ENCODE peak calls at places on chromosomes 5 and 9, in six cellular contexts. V is tibial artery, J is ascending aorta, U is type B pancreatic cell, I is lower leg skin, D is HFFc6. C is an unnamed sample.

GRCh38 chr9:92188969-92189781 is 74.0 kb upstream of the SPTLC1 start:
- DNase-seq in V (no peak), J (no peak), U (no peak), I (no peak), D (no peak), C (no peak)

GRCh38 chr9:96033896-96034295 is 158.4 kb downstream of the ERCC6L2 start:
- DNase-seq in V (no peak), J (no peak), U (no peak), I (no peak), D (no peak), C (no peak)

GRCh38 chr5:55104036-55104767 is 1.8 kb downstream of the GZMA start:
- DNase-seq in V (no peak), J (no peak), U (no peak), I (no peak), D (peak), C (no peak)

GRCh38 chr5:38660194-38660668 is 103.8 kb upstream of the LIFR start:
- DNase-seq in V (no peak), J (no peak), U (no peak), I (no peak), D (no peak), C (no peak)

GRCh38 chr9:110081395-110081794 is 126.6 kb downstream of the C9orf152 start:
- DNase-seq in V (no peak), J (no peak), U (no peak), I (no peak), D (peak), C (peak)

GRCh38 chr5:74866653-74867162 is 521 bp upstream of the FAM169A start:
- DNase-seq in V (no peak), J (no peak), U (no peak), I (no peak), D (no peak), C (no peak)

GRCh38 chr5:126234563-126235195 is 188.5 kb upstream of the GRAMD2B start:
- DNase-seq in V (no peak), J (no peak), U (no peak), I (no peak), D (no peak), C (peak)

GRCh38 chr5:66931651-66932050 is 264.9 kb downstream of the CD180 start:
- DNase-seq in V (no peak), J (no peak), U (no peak), I (no peak), D (no peak), C (no peak)

GRCh38 chr5:105931782-105932489 is 1738.8 kb downstream of the EFNA5 start:
- DNase-seq in V (no peak), J (no peak), U (no peak), I (no peak), D (no peak), C (peak)

GRCh38 chr5:53677632-53678031 is 117.2 kb downstream of the NDUFS4 start:
- DNase-seq in V (no peak), J (no peak), U (no peak), I (no peak), D (no peak), C (no peak)

GRCh38 chr9:137437691-137438590 is 3.2 kb downstream of the ENTPD8 start:
- DNase-seq in V (no peak), J (no peak), U (no peak), I (no peak), D (no peak), C (no peak)

DNA sequence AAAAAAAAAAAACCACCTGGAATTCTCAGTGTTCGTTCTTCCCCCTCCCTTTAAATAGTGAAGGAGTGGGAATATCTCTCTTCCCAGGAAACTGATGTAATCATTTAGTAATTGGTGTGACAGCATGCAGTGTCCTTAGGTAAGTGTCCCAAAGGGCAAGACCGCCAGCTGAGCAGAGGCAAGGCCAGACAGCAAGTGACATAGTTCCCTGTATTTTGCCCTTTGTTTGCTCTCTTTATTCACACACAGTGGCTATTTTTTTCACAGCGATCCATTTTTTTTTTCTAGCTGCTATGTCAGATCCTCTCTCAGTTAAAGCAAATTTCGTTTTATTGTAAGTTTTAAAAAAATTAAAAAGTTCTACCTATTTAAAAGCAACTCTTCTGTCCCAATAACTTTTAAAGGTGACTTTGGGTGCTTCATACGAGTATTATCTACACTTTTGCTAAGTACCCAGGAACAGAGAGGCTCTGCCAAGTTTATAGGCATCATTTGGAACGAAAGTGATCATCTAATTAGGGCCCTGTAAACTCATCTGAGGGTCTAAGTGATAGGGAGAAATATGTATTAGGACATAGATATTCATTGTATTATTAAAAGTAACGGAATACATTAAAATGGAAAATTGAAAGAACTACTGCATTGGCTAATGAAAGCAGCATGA is 98.2 kb upstream of the ALDH1A1 start:
- DNase-seq in V (no peak), J (no peak), U (no peak), I (no peak), D (no peak), C (no peak)
- TF ChIP-seq CTCF in V (no peak), J (no peak), U (no peak), I (no peak), D (no peak), C (no peak)

DNA sequence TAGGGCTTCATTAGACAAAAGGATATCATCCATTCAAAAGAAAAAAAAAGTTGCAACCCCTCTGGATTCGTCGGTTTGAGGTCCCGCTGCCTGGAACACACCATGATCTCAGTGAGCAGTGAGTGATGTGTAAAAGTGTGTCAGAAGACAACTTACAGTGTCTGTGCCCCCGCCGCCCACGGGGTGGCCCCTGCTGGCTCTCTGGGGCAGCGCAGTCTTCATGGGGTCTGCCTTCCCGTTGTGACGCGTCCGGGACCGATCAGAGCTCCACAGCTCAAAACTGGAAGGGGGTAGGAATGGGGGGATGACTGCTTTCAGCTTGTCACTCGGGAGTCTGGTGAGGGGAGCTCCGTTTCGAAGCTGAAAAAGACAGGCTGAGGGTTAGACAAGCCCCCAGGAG is 22.6 kb downstream of the ANKS6 start:
- DNase-seq in V (no peak), J (no peak), U (no peak), I (no peak), D (no peak), C (no peak)
- TF ChIP-seq CTCF in V (no peak), J (no peak), U (no peak), I (no peak), D (peak), C (peak)

DNA sequence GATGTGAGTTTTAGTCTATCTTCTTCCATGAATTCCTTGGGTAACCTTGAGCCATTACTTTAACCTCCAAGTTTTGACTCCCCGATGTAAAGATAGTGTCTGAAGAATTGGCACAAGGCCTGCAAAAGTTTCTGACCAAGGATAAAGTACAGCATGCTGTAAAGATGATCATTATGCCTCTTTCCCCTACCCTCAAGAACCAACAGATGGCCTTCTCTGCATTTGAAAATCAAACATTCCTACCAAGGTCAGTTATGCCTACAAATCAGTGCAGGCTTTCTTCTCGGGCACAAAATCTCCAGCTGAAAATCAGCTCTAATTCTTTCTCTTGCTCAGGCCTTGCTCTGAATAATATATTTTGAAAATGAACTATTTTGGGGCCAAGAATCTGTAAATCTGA is 59.8 kb downstream of the PPP2R2B start:
- DNase-seq in V (no peak), J (no peak), U (no peak), I (no peak), D (no peak), C (no peak)
- TF ChIP-seq CTCF in V (no peak), J (no peak), U (no peak), I (no peak), D (no peak), C (no peak)

DNA sequence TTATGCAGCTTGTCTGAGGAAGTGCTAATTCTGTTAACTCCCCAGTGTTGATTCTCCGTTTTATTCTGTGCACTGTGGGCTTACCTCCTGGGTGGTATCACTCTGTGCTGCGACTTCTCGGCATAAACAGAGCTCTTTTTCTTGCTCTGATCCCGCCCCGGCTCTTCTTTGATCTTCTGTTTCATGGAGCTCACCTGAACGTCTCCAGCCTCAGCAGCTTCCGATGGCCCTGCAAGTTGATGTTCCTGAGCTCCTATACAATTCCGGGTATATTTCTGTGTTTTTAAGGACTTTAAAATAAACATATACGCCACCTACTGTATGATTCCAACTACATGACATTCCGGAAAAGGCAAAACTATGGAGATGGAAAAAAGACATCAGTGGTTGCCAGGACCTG is 110.8 kb downstream of the TENT4A start:
- DNase-seq in V (no peak), J (no peak), U (no peak), I (no peak), D (no peak), C (no peak)
- TF ChIP-seq CTCF in V (no peak), J (no peak), U (no peak), I (no peak), D (peak), C (no peak)

GRCh38 chr9:126376311-126376902 is 49.8 kb downstream of the MVB12B start:
- DNase-seq in V (no peak), J (no peak), U (no peak), I (no peak), D (no peak), C (no peak)

GRCh38 chr9:126376903-126377342 is 50.3 kb downstream of the MVB12B start:
- DNase-seq in V (no peak), J (no peak), U (no peak), I (no peak), D (no peak), C (no peak)

GRCh38 chr9:126377521-126377920 is 50.9 kb downstream of the MVB12B start:
- DNase-seq in V (no peak), J (no peak), U (no peak), I (no peak), D (no peak), C (no peak)

GRCh38 chr9:126374366-126374781 is 47.7 kb downstream of the MVB12B start:
- DNase-seq in V (no peak), J (no peak), U (no peak), I (no peak), D (no peak), C (no peak)

GRCh38 chr9:126375386-126375785 is 48.8 kb downstream of the MVB12B start:
- DNase-seq in V (peak), J (no peak), U (no peak), I (no peak), D (no peak), C (peak)
- TF ChIP-seq CTCF in V (no peak), J (no peak), U (no peak), I (no peak), D (no peak), C (peak)

GRCh38 chr5:134738963-134739661 is 764 bp downstream of the CAMLG start:
- DNase-seq in V (no peak), J (no peak), U (no peak), I (no peak), D (peak), C (peak)
- TF ChIP-seq CTCF in V (no peak), J (no peak), U (peak), I (no peak), D (peak), C (peak)

DNA sequence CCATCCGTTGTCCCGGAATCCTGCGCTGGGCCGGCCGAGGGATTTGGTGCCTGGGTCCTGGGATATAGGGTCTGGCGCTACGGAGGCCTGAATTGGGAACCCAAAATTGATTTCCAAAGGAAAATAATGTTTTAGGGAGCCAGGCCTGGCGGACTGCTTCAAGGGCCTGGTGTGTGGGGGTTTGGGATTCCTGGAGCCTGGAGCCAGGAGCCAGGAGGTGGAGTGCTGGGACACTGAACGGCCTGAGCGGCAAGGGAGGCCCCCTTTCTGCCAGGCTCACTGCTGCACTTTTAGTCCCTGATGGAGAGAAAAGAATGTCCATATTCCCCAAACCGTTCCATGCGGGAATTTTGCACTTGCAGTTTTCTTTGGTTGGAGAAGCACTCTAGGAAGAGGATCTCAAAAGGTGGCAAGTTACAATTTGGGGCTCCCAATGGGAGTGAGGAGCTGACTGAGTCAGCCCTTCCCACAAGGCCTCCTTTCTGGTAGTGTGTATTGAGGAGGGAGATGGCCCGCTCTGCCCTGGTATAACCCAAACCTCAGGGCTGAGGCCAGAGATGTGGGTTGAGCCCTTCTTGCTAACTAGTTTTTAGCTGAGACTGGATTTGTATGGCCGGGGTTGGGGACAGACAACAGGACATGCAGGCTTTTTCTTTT is 2.2 kb downstream of the LMX1B start:
- DNase-seq in V (no peak), J (no peak), U (no peak), I (no peak), D (no peak), C (no peak)
- TF ChIP-seq CTCF in V (no peak), J (no peak), U (no peak), I (no peak), D (no peak), C (peak)

C was measured in brain microvascular endothelial cell.